ENCODE peak calls at places on chromosome 7, in five cellular contexts. C is endothelial cell, Z is AG08396, N is DMS153, O is cardiac muscle cell. P is an unnamed sample.

GRCh38 chr7:125436220-125436619 is 506.6 kb upstream of the POT1 start:
- DNase-seq in C (no peak), Z (no peak), N (no peak), O (no peak), P (no peak)

GRCh38 chr7:11294965-11295364 is 321.3 kb downstream of the PHF14 start:
- DNase-seq in C (no peak), Z (no peak), N (no peak), O (no peak), P (no peak)

GRCh38 chr7:44277851-44278250 is 47.5 kb downstream of the CAMK2B start:
- DNase-seq in C (no peak), Z (no peak), N (no peak), O (peak), P (peak)

GRCh38 chr7:44978511-44979366 is at the start of gene MYO1G:
- DNase-seq in C (no peak), Z (no peak), N (no peak), O (no peak), P (peak)

GRCh38 chr7:148772297-148773089 is 73.8 kb downstream of the CUL1 start:
- DNase-seq in C (no peak), Z (peak), N (no peak), O (peak), P (no peak)

GRCh38 chr7:17044868-17045267 is 163.1 kb upstream of the AGR3 start:
- DNase-seq in C (no peak), Z (no peak), N (no peak), O (no peak), P (no peak)

GRCh38 chr7:105851064-105851463 is 25.3 kb downstream of the ATXN7L1 start:
- DNase-seq in C (no peak), Z (no peak), N (no peak), O (no peak), P (no peak)

GRCh38 chr7:148927141-148927540 is 43.0 kb upstream of the EZH2 start:
- DNase-seq in C (no peak), Z (no peak), N (no peak), O (peak), P (no peak)

GRCh38 chr7:17772581-17773288 is 167.6 kb downstream of the SNX13 start:
- DNase-seq in C (no peak), Z (no peak), N (no peak), O (peak), P (no peak)

GRCh38 chr7:132485600-132486594 is 90.4 kb downstream of the PLXNA4 start:
- DNase-seq in C (no peak), Z (no peak), N (no peak), O (peak), P (peak)

GRCh38 chr7:157411580-157411979 is 74.8 kb downstream of the DNAJB6 start:
- DNase-seq in C (no peak), Z (no peak), N (no peak), O (no peak), P (peak)

GRCh38 chr7:90599892-90600555 is 3.9 kb downstream of the CDK14 start:
- DNase-seq in C (no peak), Z (no peak), N (no peak), O (peak), P (no peak)

P was measured in kidney.